ENCODE peak calls at places on chromosomes 7 and 10, in seven cellular contexts. One of them, this sample, is unnamed.

GRCh38 chr7:151088019-151088855 is 2.0 kb downstream of the AGAP3 start:
- DNase-seq in body of pancreas: no peak
- DNase-seq in neural progenitor cell: peak; percentile 37
- DNase-seq in left ventricle myocardium inferior: no peak
- DNase-seq in heart right ventricle: no peak
- DNase-seq in right cardiac atrium: peak; percentile 59
- DNase-seq in Panc1: no peak
- DNase-seq in this sample: no peak

GRCh38 chr7:101820703-101821102 is 3.3 kb downstream of the CUX1 start:
- DNase-seq in right cardiac atrium: no peak
- DNase-seq in body of pancreas: no peak
- DNase-seq in neural progenitor cell: peak; percentile 41
- DNase-seq in Panc1: no peak
- DNase-seq in left ventricle myocardium inferior: no peak
- DNase-seq in heart right ventricle: no peak
- DNase-seq in this sample: no peak

GRCh38 chr7:139671967-139672366 is 105.8 kb downstream of the HIPK2 start:
- DNase-seq in Panc1: no peak
- DNase-seq in left ventricle myocardium inferior: no peak
- DNase-seq in neural progenitor cell: no peak
- DNase-seq in heart right ventricle: no peak
- DNase-seq in right cardiac atrium: no peak
- DNase-seq in body of pancreas: no peak
- DNase-seq in this sample: no peak

GRCh38 chr10:103069453-103070331 is 123.4 kb downstream of the NT5C2 start:
- DNase-seq in heart right ventricle: peak; percentile 49
- DNase-seq in neural progenitor cell: peak; percentile 79
- DNase-seq in body of pancreas: peak; percentile 84
- DNase-seq in left ventricle myocardium inferior: peak; percentile 36
- DNase-seq in Panc1: no peak
- DNase-seq in right cardiac atrium: peak; percentile 34
- DNase-seq in this sample: peak; percentile 58

GRCh38 chr7:45080958-45081669 is 7.7 kb downstream of the NACAD start:
- DNase-seq in right cardiac atrium: no peak
- DNase-seq in left ventricle myocardium inferior: no peak
- DNase-seq in Panc1: no peak
- DNase-seq in neural progenitor cell: no peak
- DNase-seq in heart right ventricle: no peak
- DNase-seq in body of pancreas: no peak
- DNase-seq in this sample: no peak

GRCh38 chr7:122303971-122304603 is 463 bp downstream of the FEZF1 start:
- DNase-seq in Panc1: no peak
- DNase-seq in neural progenitor cell: peak; percentile 89
- DNase-seq in heart right ventricle: no peak
- DNase-seq in body of pancreas: peak; percentile 34
- DNase-seq in left ventricle myocardium inferior: no peak
- DNase-seq in right cardiac atrium: no peak
- DNase-seq in this sample: no peak

GRCh38 chr10:110456523-110457091 is 41.1 kb upstream of the DUSP5 start:
- DNase-seq in heart right ventricle: no peak
- DNase-seq in right cardiac atrium: peak; percentile 28
- DNase-seq in body of pancreas: no peak
- DNase-seq in left ventricle myocardium inferior: no peak
- DNase-seq in Panc1: no peak
- DNase-seq in neural progenitor cell: no peak
- DNase-seq in this sample: no peak

GRCh38 chr10:67837519-67838314 is at the start of gene DNAJC12:
- DNase-seq in heart right ventricle: no peak
- DNase-seq in neural progenitor cell: peak; percentile 51
- DNase-seq in body of pancreas: peak; percentile 28
- DNase-seq in left ventricle myocardium inferior: no peak
- DNase-seq in right cardiac atrium: no peak
- DNase-seq in Panc1: no peak
- DNase-seq in this sample: no peak

GRCh38 chr10:33139191-33139646 is 181.2 kb upstream of the ITGB1 start:
- DNase-seq in left ventricle myocardium inferior: no peak
- DNase-seq in neural progenitor cell: no peak
- DNase-seq in heart right ventricle: no peak
- DNase-seq in Panc1: no peak
- DNase-seq in right cardiac atrium: no peak
- DNase-seq in body of pancreas: no peak
- DNase-seq in this sample: no peak

GRCh38 chr10:111098679-111099437 is 22.0 kb downstream of the ADRA2A start:
- DNase-seq in heart right ventricle: no peak
- DNase-seq in body of pancreas: no peak
- DNase-seq in neural progenitor cell: no peak
- DNase-seq in right cardiac atrium: no peak
- DNase-seq in left ventricle myocardium inferior: no peak
- DNase-seq in Panc1: no peak
- DNase-seq in this sample: no peak

GRCh38 chr7:13904689-13905088 is 84.8 kb downstream of the ETV1 start:
- DNase-seq in left ventricle myocardium inferior: no peak
- DNase-seq in right cardiac atrium: no peak
- DNase-seq in Panc1: no peak
- DNase-seq in neural progenitor cell: no peak
- DNase-seq in heart right ventricle: no peak
- DNase-seq in body of pancreas: no peak
- DNase-seq in this sample: no peak

GRCh38 chr10:72567884-72568283 is 58.0 kb downstream of the MICU1 start:
- DNase-seq in body of pancreas: no peak
- DNase-seq in right cardiac atrium: no peak
- DNase-seq in neural progenitor cell: peak; percentile 33
- DNase-seq in Panc1: peak; percentile 46
- DNase-seq in heart right ventricle: no peak
- DNase-seq in left ventricle myocardium inferior: no peak
- DNase-seq in this sample: peak; percentile 13

GRCh38 chr10:76285012-76285411 is 853.6 kb downstream of the LRMDA start:
- DNase-seq in left ventricle myocardium inferior: no peak
- DNase-seq in body of pancreas: no peak
- DNase-seq in neural progenitor cell: no peak
- DNase-seq in right cardiac atrium: no peak
- DNase-seq in Panc1: no peak
- DNase-seq in heart right ventricle: no peak
- DNase-seq in this sample: no peak

GRCh38 chr7:2247141-2247985 is 5.3 kb downstream of the NUDT1 start:
- DNase-seq in right cardiac atrium: no peak
- DNase-seq in neural progenitor cell: peak; percentile 84
- DNase-seq in left ventricle myocardium inferior: no peak
- DNase-seq in Panc1: no peak
- DNase-seq in heart right ventricle: no peak
- DNase-seq in body of pancreas: peak; percentile 23
- DNase-seq in this sample: no peak

GRCh38 chr7:14639329-14639728 is 263.2 kb downstream of the DGKB start:
- DNase-seq in body of pancreas: peak; percentile 29
- DNase-seq in heart right ventricle: no peak
- DNase-seq in Panc1: no peak
- DNase-seq in left ventricle myocardium inferior: no peak
- DNase-seq in neural progenitor cell: no peak
- DNase-seq in right cardiac atrium: no peak
- DNase-seq in this sample: no peak

GRCh38 chr10:81696609-81697388 is 178.2 kb upstream of the NRG3 start:
- DNase-seq in neural progenitor cell: peak; percentile 48
- DNase-seq in heart right ventricle: no peak
- DNase-seq in left ventricle myocardium inferior: no peak
- DNase-seq in right cardiac atrium: no peak
- DNase-seq in Panc1: no peak
- DNase-seq in body of pancreas: no peak
- DNase-seq in this sample: no peak

GRCh38 chr10:42981358-42982236 is 95.3 kb upstream of the RET start:
- DNase-seq in heart right ventricle: no peak
- DNase-seq in neural progenitor cell: no peak
- DNase-seq in left ventricle myocardium inferior: no peak
- DNase-seq in Panc1: no peak
- DNase-seq in body of pancreas: peak; percentile 5
- DNase-seq in right cardiac atrium: no peak
- DNase-seq in this sample: no peak

GRCh38 chr7:41709621-41710020 is 6.7 kb upstream of the INHBA start:
- DNase-seq in body of pancreas: no peak
- DNase-seq in left ventricle myocardium inferior: no peak
- DNase-seq in Panc1: no peak
- DNase-seq in neural progenitor cell: no peak
- DNase-seq in right cardiac atrium: no peak
- DNase-seq in heart right ventricle: no peak
- DNase-seq in this sample: no peak

GRCh38 chr7:99098824-99099498 is 44.9 kb downstream of the SMURF1 start:
- DNase-seq in right cardiac atrium: no peak
- DNase-seq in body of pancreas: peak; percentile 40
- DNase-seq in neural progenitor cell: no peak
- DNase-seq in heart right ventricle: no peak
- DNase-seq in Panc1: no peak
- DNase-seq in left ventricle myocardium inferior: no peak
- DNase-seq in this sample: no peak

GRCh38 chr7:151520419-151521229 is 929 bp upstream of the RHEB start:
- DNase-seq in body of pancreas: peak; percentile 70
- DNase-seq in neural progenitor cell: no peak
- DNase-seq in Panc1: no peak
- DNase-seq in heart right ventricle: peak; percentile 48
- DNase-seq in left ventricle myocardium inferior: peak; percentile 49
- DNase-seq in right cardiac atrium: peak; percentile 64
- DNase-seq in this sample: no peak

DNA sequence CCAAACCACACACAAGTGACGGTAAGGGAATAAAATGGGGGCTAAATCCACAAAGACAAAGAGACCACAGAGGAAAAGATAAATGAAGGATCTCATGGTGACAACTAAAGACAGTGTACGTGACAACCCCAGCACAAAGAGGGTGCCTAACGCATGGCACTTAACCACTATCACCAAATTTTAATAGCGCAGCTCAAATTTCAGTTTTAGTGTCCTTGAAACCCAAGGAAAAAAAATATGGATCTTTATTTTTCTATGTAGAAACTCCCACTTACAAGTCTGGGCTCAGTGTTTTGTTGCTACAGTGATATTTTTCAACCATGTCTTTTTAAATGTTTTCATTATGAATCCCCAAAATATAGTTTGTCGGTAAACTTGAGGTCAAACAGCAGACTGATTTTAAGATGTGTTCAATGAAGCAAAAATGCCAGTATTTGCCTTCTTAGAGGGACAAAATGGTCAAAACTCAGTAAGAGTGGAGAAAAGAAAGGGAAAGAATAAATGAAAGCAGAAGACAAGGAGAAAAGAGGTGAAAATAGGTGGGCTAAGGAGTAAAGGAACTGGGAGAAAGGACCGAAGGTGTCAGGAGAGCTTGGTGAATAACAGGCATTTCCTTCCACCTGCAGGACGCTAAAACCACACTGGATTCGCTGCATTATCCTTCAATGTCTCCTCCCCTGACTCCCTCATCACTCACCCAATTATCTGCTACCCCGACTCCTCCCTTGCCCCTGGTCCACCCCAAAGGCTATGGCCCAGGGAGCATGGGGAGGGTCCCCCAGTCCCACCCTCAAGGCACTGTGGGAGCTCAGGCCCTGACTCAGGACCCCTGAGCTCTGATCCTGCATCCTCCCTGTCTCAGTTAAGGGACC is 3.5 kb downstream of the ASB13 start:
- DNase-seq in neural progenitor cell: no peak
- DNase-seq in body of pancreas: no peak
- DNase-seq in heart right ventricle: no peak
- DNase-seq in left ventricle myocardium inferior: no peak
- DNase-seq in right cardiac atrium: no peak
- DNase-seq in Panc1: no peak
- DNase-seq in this sample: no peak
- H3K4me1 ChIP-seq in neural progenitor cell: peaks cover 39% of the 10 kb centered on the region
- H3K4me1 ChIP-seq in body of pancreas: peaks cover 42% of the 10 kb centered on the region
- H3K4me1 ChIP-seq in heart right ventricle: peaks cover 26% of the 10 kb centered on the region
- H3K4me1 ChIP-seq in left ventricle myocardium inferior: peaks cover 24% of the 10 kb centered on the region
- H3K4me1 ChIP-seq in right cardiac atrium: peaks cover 7% of the 10 kb centered on the region
- H3K4me1 ChIP-seq in Panc1: peaks cover 4% of the 10 kb centered on the region
- H3K4me1 ChIP-seq in this sample: peaks cover 14% of the 10 kb centered on the region

GRCh38 chr7:158365332-158365731 is 222.3 kb downstream of the PTPRN2 start:
- DNase-seq in heart right ventricle: no peak
- DNase-seq in right cardiac atrium: no peak
- DNase-seq in body of pancreas: no peak
- DNase-seq in neural progenitor cell: no peak
- DNase-seq in Panc1: no peak
- DNase-seq in left ventricle myocardium inferior: no peak
- DNase-seq in this sample: no peak
- H3K9me3 ChIP-seq in heart right ventricle: no peaks in the 10 kb centered on the region
- H3K9me3 ChIP-seq in right cardiac atrium: no peaks in the 10 kb centered on the region
- H3K9me3 ChIP-seq in body of pancreas: no peaks in the 10 kb centered on the region
- H3K9me3 ChIP-seq in neural progenitor cell: no peaks in the 10 kb centered on the region
- H3K9me3 ChIP-seq in Panc1: no peaks in the 10 kb centered on the region
- H3K9me3 ChIP-seq in left ventricle myocardium inferior: no peaks in the 10 kb centered on the region
- H3K9me3 ChIP-seq in this sample: peaks cover 47% of the 10 kb centered on the region

GRCh38 chr7:116142374-116142773 is 68.0 kb upstream of the TES start:
- DNase-seq in right cardiac atrium: no peak
- DNase-seq in Panc1: no peak
- DNase-seq in heart right ventricle: no peak
- DNase-seq in left ventricle myocardium inferior: no peak
- DNase-seq in body of pancreas: no peak
- DNase-seq in neural progenitor cell: no peak
- DNase-seq in this sample: no peak

GRCh38 chr7:116139007-116139406 is 71.3 kb upstream of the TES start:
- DNase-seq in left ventricle myocardium inferior: no peak
- DNase-seq in body of pancreas: no peak
- DNase-seq in Panc1: no peak
- DNase-seq in right cardiac atrium: no peak
- DNase-seq in heart right ventricle: no peak
- DNase-seq in neural progenitor cell: peak; percentile 65
- DNase-seq in this sample: no peak

GRCh38 chr7:116142850-116143249 is 67.5 kb upstream of the TES start:
- DNase-seq in right cardiac atrium: no peak
- DNase-seq in body of pancreas: no peak
- DNase-seq in neural progenitor cell: no peak
- DNase-seq in left ventricle myocardium inferior: no peak
- DNase-seq in Panc1: no peak
- DNase-seq in heart right ventricle: no peak
- DNase-seq in this sample: no peak

GRCh38 chr7:116139807-116140206 is 70.5 kb upstream of the TES start:
- DNase-seq in left ventricle myocardium inferior: no peak
- DNase-seq in heart right ventricle: no peak
- DNase-seq in right cardiac atrium: no peak
- DNase-seq in Panc1: no peak
- DNase-seq in neural progenitor cell: no peak
- DNase-seq in body of pancreas: no peak
- DNase-seq in this sample: no peak

GRCh38 chr7:116138202-116138801 is 72.0 kb upstream of the TES start:
- DNase-seq in body of pancreas: no peak
- DNase-seq in right cardiac atrium: no peak
- DNase-seq in heart right ventricle: peak; percentile 19
- DNase-seq in Panc1: peak; percentile 65
- DNase-seq in left ventricle myocardium inferior: no peak
- DNase-seq in neural progenitor cell: peak; percentile 60
- DNase-seq in this sample: no peak
- H3K27ac ChIP-seq in body of pancreas: no peak overlapping the region
- H3K27ac ChIP-seq in right cardiac atrium: no peak overlapping the region
- H3K27ac ChIP-seq in heart right ventricle: no peak overlapping the region
- H3K27ac ChIP-seq in Panc1: peak overlapping the region; percentile 42
- H3K27ac ChIP-seq in left ventricle myocardium inferior: no peak overlapping the region
- H3K27ac ChIP-seq in neural progenitor cell: no peak overlapping the region
- H3K27ac ChIP-seq in this sample: no peak overlapping the region

DNA sequence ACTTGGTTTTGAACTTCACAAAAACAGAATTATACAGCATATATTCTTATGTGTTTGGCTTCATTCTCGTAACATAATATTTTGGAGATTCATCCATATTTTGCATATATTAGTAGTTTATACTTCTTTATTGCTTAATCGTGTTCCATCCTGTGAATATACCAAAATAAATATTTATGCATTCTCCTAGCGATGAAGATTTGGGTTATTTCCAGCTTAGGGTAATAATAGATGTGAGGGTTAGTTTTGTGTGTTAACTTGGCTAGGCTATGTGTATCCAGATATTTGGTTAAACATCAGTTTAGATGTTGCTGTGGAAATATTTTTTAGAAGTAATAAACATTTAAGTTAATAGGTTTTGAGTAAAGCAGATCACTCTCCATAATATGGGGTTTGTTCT is 49.0 kb downstream of the PDK4 start:
- DNase-seq in heart right ventricle: no peak
- DNase-seq in right cardiac atrium: no peak
- DNase-seq in Panc1: no peak
- DNase-seq in left ventricle myocardium inferior: no peak
- DNase-seq in body of pancreas: no peak
- DNase-seq in neural progenitor cell: no peak
- DNase-seq in this sample: no peak
- H3K4me1 ChIP-seq in heart right ventricle: peaks cover 51% of the 10 kb centered on the region
- H3K4me1 ChIP-seq in right cardiac atrium: peaks cover 10% of the 10 kb centered on the region
- H3K4me1 ChIP-seq in Panc1: no peaks in the 10 kb centered on the region
- H3K4me1 ChIP-seq in left ventricle myocardium inferior: peaks cover 67% of the 10 kb centered on the region
- H3K4me1 ChIP-seq in body of pancreas: peaks cover 68% of the 10 kb centered on the region
- H3K4me1 ChIP-seq in neural progenitor cell: peaks cover 3% of the 10 kb centered on the region
- H3K4me1 ChIP-seq in this sample: no peaks in the 10 kb centered on the region